ENCODE peak calls at places on chromosomes 7 and 10, in four cellular contexts. C is stimulated activated CD8-positive, alpha-beta memory T cell treated with anti-CD3 and anti-CD28 coated beads, Interleukin-7, amount 100 ng/mL, for 4 hours; T is Daoy; K is RWPE1. O is an unnamed sample.

GRCh38 chr10:108601856-108602255 is 1321.5 kb downstream of the XPNPEP1 start:
- DNase-seq in T (no peak), K (no peak), C (no peak), O (no peak)

GRCh38 chr10:121690152-121690551 is 91.9 kb upstream of the FGFR2 start:
- DNase-seq in K (no peak), T (no peak), C (no peak), O (no peak)

GRCh38 chr10:28794986-28795385 is 117.7 kb downstream of the BAMBI start:
- DNase-seq in K (no peak), C (no peak), T (no peak), O (no peak)

GRCh38 chr7:26588511-26588910 is 275.9 kb downstream of the SKAP2 start:
- DNase-seq in C (no peak), K (no peak), T (no peak), O (no peak)

GRCh38 chr7:80760292-80760691 is 121.8 kb downstream of the CD36 start:
- DNase-seq in T (no peak), K (no peak), C (no peak), O (no peak)

GRCh38 chr10:85532821-85533220 is 833.8 kb downstream of the GRID1 start:
- DNase-seq in T (no peak), K (no peak), C (no peak), O (no peak)

GRCh38 chr10:95532536-95532935 is 28.6 kb downstream of the SORBS1 start:
- DNase-seq in T (no peak), K (no peak), C (no peak), O (no peak)

GRCh38 chr10:80526742-80527141 is 11.0 kb upstream of the SH2D4B start:
- DNase-seq in T (no peak), C (no peak), K (no peak), O (no peak)

GRCh38 chr7:51639661-51640340 is 323.2 kb upstream of the COBL start:
- DNase-seq in C (no peak), K (peak; percentile 64), T (no peak), O (no peak)

GRCh38 chr7:36280840-36281812 is 108.5 kb upstream of the ANLN start:
- DNase-seq in T (peak; percentile 96), K (peak; percentile 82), C (no peak), O (peak; percentile 41)

GRCh38 chr10:79084012-79084971 is 15.5 kb downstream of the ZMIZ1 start:
- DNase-seq in C (no peak), T (peak; percentile 83), K (peak; percentile 90), O (peak; percentile 51)

GRCh38 chr7:2521952-2522591 is 2.5 kb downstream of the LFNG start:
- DNase-seq in T (peak; percentile 87), C (peak; percentile 72), K (no peak), O (peak; percentile 67)

GRCh38 chr7:28626629-28627262 is 214.4 kb downstream of the CREB5 start:
- DNase-seq in T (peak; percentile 49), C (no peak), K (peak; percentile 66), O (peak; percentile 32)

GRCh38 chr7:57868771-57869483 is 418.9 kb downstream of the ZNF716 start:
- DNase-seq in T (no peak), K (peak; percentile 1), C (no peak), O (no peak)

GRCh38 chr10:99562631-99563030 is 29.9 kb downstream of the NKX2-3 start:
- DNase-seq in C (no peak), T (no peak), K (no peak), O (no peak)

GRCh38 chr10:86979977-86980448 is 11.7 kb downstream of the ADIRF start:
- DNase-seq in K (no peak), C (no peak), T (no peak), O (no peak)

GRCh38 chr10:77290528-77291155 is 347.0 kb downstream of the KCNMA1 start:
- DNase-seq in T (peak; percentile 93), K (peak; percentile 41), C (no peak), O (peak; percentile 90)

GRCh38 chr10:82969405-82969804 is 1094.4 kb downstream of the NRG3 start:
- DNase-seq in K (no peak), C (no peak), T (no peak), O (no peak)

GRCh38 chr10:131088619-131089018 is 222.9 kb downstream of the TCERG1L start:
- DNase-seq in K (no peak), C (no peak), T (peak; percentile 69), O (no peak)

GRCh38 chr7:50505553-50505952 is 55.4 kb upstream of the FIGNL1 start:
- DNase-seq in T (no peak), C (no peak), K (no peak), O (no peak)

GRCh38 chr7:101066141-101066857 is 19.0 kb upstream of the TRIM56 start:
- DNase-seq in K (peak; percentile 41), C (no peak), T (no peak), O (no peak)

GRCh38 chr10:43946445-43946844 is 297.8 kb upstream of the ZNF32 start:
- DNase-seq in K (no peak), T (no peak), C (no peak), O (no peak)